ENCODE peak calls at places on chromosomes 6 and 20, in four cellular contexts. B is HCT116, Z is IMR-90, N is A549. W is an unnamed sample.

GRCh38 chr20:37438464-37439222 is 82.4 kb upstream of the NNAT start:
- DNase-seq in B (no peak), Z (no peak), N (no peak), W (no peak)

GRCh38 chr6:8243462-8243861 is 141.1 kb upstream of the EEF1E1 start:
- DNase-seq in B (no peak), Z (peak), N (peak), W (no peak)

GRCh38 chr6:111663692-111664564 is 58.2 kb upstream of the TRAF3IP2 start:
- DNase-seq in B (no peak), Z (peak), N (no peak), W (no peak)

GRCh38 chr6:25027221-25027916 is 91.6 kb upstream of the RIPOR2 start:
- DNase-seq in B (no peak), Z (no peak), N (no peak), W (peak)

GRCh38 chr6:45479834-45480696 is 102.3 kb upstream of the SUPT3H start:
- DNase-seq in B (no peak), Z (peak), N (no peak), W (no peak)

GRCh38 chr6:35469711-35470662 is 1.8 kb downstream of the RPL10A start:
- DNase-seq in B (no peak), Z (no peak), N (no peak), W (no peak)

GRCh38 chr6:5497896-5498578 is 236.7 kb downstream of the FARS2 start:
- DNase-seq in B (no peak), Z (peak), N (no peak), W (no peak)

GRCh38 chr6:104182811-104183210 is 676.9 kb downstream of the HACE1 start:
- DNase-seq in B (no peak), Z (no peak), N (no peak), W (no peak)

GRCh38 chr6:113636357-113636824 is 220.8 kb upstream of the MARCKS start:
- DNase-seq in B (no peak), Z (peak), N (peak), W (no peak)

GRCh38 chr20:36957875-36958667 is 6.6 kb upstream of the SAMHD1 start:
- DNase-seq in B (no peak), Z (no peak), N (no peak), W (no peak)

GRCh38 chr20:5650191-5650691 is 100.0 kb upstream of the SHLD1 start:
- DNase-seq in B (no peak), Z (no peak), N (no peak), W (no peak)

GRCh38 chr6:133992992-133993682 is 40.1 kb downstream of the TBPL1 start:
- DNase-seq in B (no peak), Z (peak), N (no peak), W (no peak)

GRCh38 chr6:26355366-26355765 is 9.6 kb upstream of the BTN3A2 start:
- DNase-seq in B (no peak), Z (no peak), N (no peak), W (no peak)

GRCh38 chr6:147161974-147162495 is 42.2 kb upstream of the STXBP5 start:
- DNase-seq in B (no peak), Z (peak), N (peak), W (no peak)

GRCh38 chr20:46752639-46753235 is 43.3 kb downstream of the SLC2A10 start:
- DNase-seq in B (no peak), Z (peak), N (peak), W (no peak)

GRCh38 chr6:155415953-155416352 is 39.7 kb downstream of the NOX3 start:
- DNase-seq in B (no peak), Z (no peak), N (no peak), W (no peak)

GRCh38 chr6:21340563-21340962 is 253.0 kb upstream of the SOX4 start:
- DNase-seq in B (no peak), Z (no peak), N (no peak), W (no peak)

GRCh38 chr6:74510878-74511277 is 695.0 kb downstream of the COL12A1 start:
- DNase-seq in B (no peak), Z (peak), N (no peak), W (no peak)

GRCh38 chr6:157943964-157944283 is 37.7 kb upstream of the SYNJ2 start:
- DNase-seq in B (no peak), Z (no peak), N (no peak), W (no peak)

GRCh38 chr6:168968228-168968627 is 285.4 kb downstream of the THBS2 start:
- DNase-seq in B (no peak), Z (peak), N (no peak), W (no peak)

GRCh38 chr6:84428300-84428907 is 201.0 kb upstream of the CEP162 start:
- DNase-seq in B (peak), Z (peak), N (peak), W (no peak)

GRCh38 chr20:33947709-33948295 is 45.9 kb upstream of the RALY start:
- DNase-seq in B (peak), Z (peak), N (peak), W (peak)

GRCh38 chr6:165106261-165106660 is 203.1 kb downstream of the C6orf118 start:
- DNase-seq in B (no peak), Z (no peak), N (no peak), W (no peak)

GRCh38 chr6:77425676-77426075 is 37.6 kb downstream of the HTR1B start:
- DNase-seq in B (no peak), Z (peak), N (no peak), W (no peak)

GRCh38 chr6:122452509-122452908 is 19.1 kb downstream of the SERINC1 start:
- DNase-seq in B (no peak), Z (no peak), N (no peak), W (no peak)

GRCh38 chr20:33765592-33765991 is 33.8 kb downstream of the ZNF341 start:
- DNase-seq in B (no peak), Z (no peak), N (no peak), W (no peak)

GRCh38 chr6:43103253-43103876 is 27.3 kb downstream of the PTK7 start:
- DNase-seq in B (no peak), Z (no peak), N (no peak), W (no peak)

GRCh38 chr6:113352029-113352801 is 504.9 kb upstream of the MARCKS start:
- DNase-seq in B (peak), Z (peak), N (peak), W (no peak)

GRCh38 chr6:20180935-20181334 is 31.3 kb downstream of the MBOAT1 start:
- DNase-seq in B (no peak), Z (no peak), N (no peak), W (no peak)

GRCh38 chr20:46122071-46122470 is 4.0 kb downstream of the CD40 start:
- DNase-seq in B (no peak), Z (peak), N (no peak), W (no peak)

GRCh38 chr6:56223995-56224394 is 23.4 kb downstream of the COL21A1 start:
- DNase-seq in B (no peak), Z (peak), N (peak), W (no peak)

GRCh38 chr20:47929368-47930115 is 144.3 kb upstream of the SULF2 start:
- DNase-seq in B (peak), Z (peak), N (no peak), W (no peak)

GRCh38 chr6:13615802-13616140 is 636 bp downstream of the NOL7 start:
- DNase-seq in B (no peak), Z (peak), N (no peak), W (no peak)

GRCh38 chr6:117204903-117205302 is 60.5 kb upstream of the VGLL2 start:
- DNase-seq in B (no peak), Z (no peak), N (no peak), W (no peak)

GRCh38 chr6:109336221-109336955 is 45.9 kb downstream of the CD164 start:
- DNase-seq in B (peak), Z (peak), N (peak), W (no peak)

GRCh38 chr6:81938014-81938761 is 185.7 kb upstream of the TENT5A start:
- DNase-seq in B (peak), Z (peak), N (peak), W (peak)

GRCh38 chr20:62044671-62045070 is 21.0 kb downstream of the TAF4 start:
- DNase-seq in B (no peak), Z (no peak), N (no peak), W (no peak)

GRCh38 chr6:152750694-152751093 is at the start of gene VIP:
- DNase-seq in B (no peak), Z (peak), N (peak), W (no peak)

DNA sequence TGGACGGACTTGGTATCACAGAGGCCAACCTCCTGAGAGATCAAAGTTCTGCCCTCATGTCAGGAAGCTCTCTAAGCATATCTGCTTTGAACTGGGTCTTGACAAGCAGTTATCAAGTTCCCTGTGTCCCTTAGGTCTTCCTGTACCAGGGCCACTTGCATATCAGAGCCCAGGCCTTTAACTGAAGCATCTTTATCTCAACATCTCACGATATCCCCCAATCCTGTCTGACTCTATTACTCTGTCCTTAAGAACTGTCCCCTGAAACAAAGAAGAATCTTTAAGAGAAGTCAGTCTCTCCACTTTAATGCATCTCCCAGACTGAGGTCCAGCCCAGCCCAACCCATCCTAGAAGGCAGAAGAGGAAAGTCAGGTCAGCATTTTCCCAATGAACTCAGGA is 8.2 kb downstream of the MAS1L start:
- DNase-seq in B (no peak), Z (no peak), N (no peak), W (no peak)
- TF ChIP-seq CEBPB in B (no peak), Z (no peak), N (no peak), W (no peak)

GRCh38 chr6:15507221-15507620 is 155.6 kb downstream of the DTNBP1 start:
- DNase-seq in B (no peak), Z (no peak), N (no peak), W (no peak)

GRCh38 chr6:15509335-15509933 is 153.4 kb downstream of the DTNBP1 start:
- DNase-seq in B (no peak), Z (peak), N (no peak), W (no peak)

GRCh38 chr6:15507746-15508145 is 155.1 kb downstream of the DTNBP1 start:
- DNase-seq in B (no peak), Z (no peak), N (no peak), W (no peak)

GRCh38 chr6:15510121-15510520 is 152.7 kb downstream of the DTNBP1 start:
- DNase-seq in B (no peak), Z (no peak), N (no peak), W (no peak)

GRCh38 chr6:15508363-15509330 is 154.2 kb downstream of the DTNBP1 start:
- DNase-seq in B (no peak), Z (peak), N (no peak), W (no peak)
- TF ChIP-seq CEBPB in B (no peak), Z (no peak), N (no peak), W (no peak)

DNA sequence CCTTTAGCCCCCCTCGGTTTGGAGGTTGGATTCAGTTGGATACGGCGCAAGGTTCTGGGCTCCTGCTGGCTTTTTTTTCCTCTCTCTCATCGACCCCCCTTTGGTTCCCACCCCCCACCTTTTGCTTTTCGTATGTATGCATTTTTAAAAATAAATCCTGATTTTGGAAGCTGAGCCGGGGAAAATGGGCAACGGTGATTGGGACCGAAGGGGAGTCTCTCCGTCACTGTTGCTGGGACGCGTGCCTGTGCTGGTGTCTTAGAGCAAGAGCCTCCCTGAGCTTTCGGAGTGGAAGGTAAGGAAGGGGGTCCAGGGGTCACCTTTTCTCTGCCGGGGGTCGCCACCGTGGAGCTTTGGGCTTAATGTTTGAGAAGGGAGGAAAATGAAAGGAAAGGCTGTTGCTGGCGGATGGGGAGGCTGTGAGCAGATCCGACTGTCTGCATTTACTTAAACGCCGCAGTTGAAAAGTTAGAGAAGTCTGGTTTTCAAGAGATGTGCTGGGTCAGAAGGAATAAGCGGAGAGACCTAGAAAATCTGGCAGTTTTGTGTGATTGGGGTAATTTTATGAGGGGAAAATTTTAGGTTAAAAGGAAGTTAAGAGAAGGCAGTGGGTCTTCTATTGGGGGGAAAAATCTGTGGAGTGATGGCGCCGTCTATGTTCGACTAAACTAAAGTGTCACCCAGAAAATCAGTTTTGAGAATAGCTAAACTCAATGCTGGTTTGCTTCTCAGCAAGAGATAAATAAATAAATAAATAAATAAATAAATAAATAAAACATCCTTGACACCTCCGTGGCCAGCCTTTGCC is 828 bp downstream of the ADGRB3 start:
- DNase-seq in B (no peak), Z (no peak), N (no peak), W (no peak)
- TF ChIP-seq CEBPB in B (no peak), Z (no peak), N (no peak), W (no peak)

GRCh38 chr6:106829451-106829850 is 145.1 kb downstream of the CD24 start:
- DNase-seq in B (no peak), Z (no peak), N (no peak), W (no peak)
- TF ChIP-seq CEBPB in B (no peak), Z (no peak), N (no peak), W (no peak)

GRCh38 chr20:58765795-58766194 is 73.2 kb downstream of the NPEPL1 start:
- DNase-seq in B (no peak), Z (no peak), N (no peak), W (no peak)
- TF ChIP-seq CEBPB in B (no peak), Z (no peak), N (no peak), W (no peak)

DNA sequence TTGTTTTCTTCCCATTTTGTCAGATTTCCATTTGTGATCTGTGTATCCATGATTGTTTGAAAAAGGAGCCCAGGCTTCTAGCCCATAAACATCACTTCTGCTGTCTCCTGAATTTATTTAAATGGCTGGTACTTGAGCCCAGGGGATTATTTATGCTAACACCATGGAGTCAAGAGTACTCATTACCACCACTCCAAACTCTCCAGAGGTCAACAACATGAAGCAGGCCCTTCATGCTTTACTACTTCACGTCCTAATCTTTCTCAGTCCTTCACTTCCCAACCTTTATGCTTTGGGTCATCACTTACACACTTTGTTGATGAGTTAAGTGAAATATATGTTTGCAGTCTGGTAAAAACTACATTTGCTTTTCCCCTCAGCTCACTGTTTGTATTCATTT is 247.8 kb downstream of the BMP2 start:
- DNase-seq in B (no peak), Z (no peak), N (no peak), W (no peak)
- TF ChIP-seq CEBPB in B (no peak), Z (no peak), N (no peak), W (no peak)

GRCh38 chr6:131646249-131646670 is 9.2 kb downstream of the ENPP3 start:
- DNase-seq in B (no peak), Z (no peak), N (no peak), W (no peak)

GRCh38 chr6:131643855-131644460 is 6.9 kb downstream of the ENPP3 start:
- DNase-seq in B (no peak), Z (no peak), N (no peak), W (no peak)

GRCh38 chr6:131642565-131643261 is 5.6 kb downstream of the ENPP3 start:
- DNase-seq in B (no peak), Z (no peak), N (no peak), W (no peak)

GRCh38 chr6:131643262-131643631 is 6.1 kb downstream of the ENPP3 start:
- DNase-seq in B (peak), Z (no peak), N (no peak), W (no peak)

GRCh38 chr6:131644921-131645320 is 7.8 kb downstream of the ENPP3 start:
- DNase-seq in B (no peak), Z (no peak), N (no peak), W (no peak)
- TF ChIP-seq CEBPB in B (no peak), Z (no peak), N (no peak), W (no peak)

GRCh38 chr6:41306187-41306854 is 19.8 kb upstream of the TREM1 start:
- DNase-seq in B (peak), Z (peak), N (peak), W (no peak)

GRCh38 chr6:41298785-41299498 is 12.5 kb upstream of the TREM1 start:
- DNase-seq in B (no peak), Z (no peak), N (no peak), W (no peak)

DNA sequence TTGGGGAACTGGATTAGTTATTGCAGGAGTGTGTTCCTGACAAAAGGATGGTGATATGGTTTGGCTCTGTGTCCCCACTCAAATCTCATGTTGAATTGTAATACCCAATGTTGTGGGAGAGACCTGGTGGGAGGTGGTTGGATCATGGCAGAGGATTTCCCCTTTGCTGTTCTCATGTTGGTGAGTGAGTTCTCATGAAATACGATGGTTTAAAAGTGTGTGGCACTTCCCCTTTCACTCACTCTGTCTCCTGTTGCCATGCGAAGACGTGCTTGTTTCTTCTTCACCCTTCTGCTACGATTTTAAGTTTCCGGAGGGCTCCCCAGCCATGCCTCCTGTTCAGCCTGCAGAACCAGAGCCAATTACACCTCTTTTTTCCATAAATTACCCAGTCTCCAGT is 16.2 kb upstream of the TREM1 start:
- DNase-seq in B (no peak), Z (no peak), N (no peak), W (no peak)
- TF ChIP-seq CEBPB in B (no peak), Z (no peak), N (no peak), W (no peak)

GRCh38 chr6:79712144-79712543 is 81.0 kb downstream of the SH3BGRL2 start:
- DNase-seq in B (no peak), Z (no peak), N (no peak), W (no peak)
- TF ChIP-seq CEBPB in B (no peak), Z (no peak), N (no peak), W (no peak)

GRCh38 chr20:40634891-40635290 is 54.1 kb downstream of the MAFB start:
- DNase-seq in B (no peak), Z (no peak), N (no peak), W (no peak)

GRCh38 chr20:40632346-40632976 is 56.6 kb downstream of the MAFB start:
- DNase-seq in B (no peak), Z (no peak), N (no peak), W (no peak)

GRCh38 chr20:40635990-40636389 is 53.0 kb downstream of the MAFB start:
- DNase-seq in B (no peak), Z (no peak), N (no peak), W (no peak)

GRCh38 chr20:40630723-40631631 is 58.1 kb downstream of the MAFB start:
- DNase-seq in B (no peak), Z (no peak), N (no peak), W (no peak)

DNA sequence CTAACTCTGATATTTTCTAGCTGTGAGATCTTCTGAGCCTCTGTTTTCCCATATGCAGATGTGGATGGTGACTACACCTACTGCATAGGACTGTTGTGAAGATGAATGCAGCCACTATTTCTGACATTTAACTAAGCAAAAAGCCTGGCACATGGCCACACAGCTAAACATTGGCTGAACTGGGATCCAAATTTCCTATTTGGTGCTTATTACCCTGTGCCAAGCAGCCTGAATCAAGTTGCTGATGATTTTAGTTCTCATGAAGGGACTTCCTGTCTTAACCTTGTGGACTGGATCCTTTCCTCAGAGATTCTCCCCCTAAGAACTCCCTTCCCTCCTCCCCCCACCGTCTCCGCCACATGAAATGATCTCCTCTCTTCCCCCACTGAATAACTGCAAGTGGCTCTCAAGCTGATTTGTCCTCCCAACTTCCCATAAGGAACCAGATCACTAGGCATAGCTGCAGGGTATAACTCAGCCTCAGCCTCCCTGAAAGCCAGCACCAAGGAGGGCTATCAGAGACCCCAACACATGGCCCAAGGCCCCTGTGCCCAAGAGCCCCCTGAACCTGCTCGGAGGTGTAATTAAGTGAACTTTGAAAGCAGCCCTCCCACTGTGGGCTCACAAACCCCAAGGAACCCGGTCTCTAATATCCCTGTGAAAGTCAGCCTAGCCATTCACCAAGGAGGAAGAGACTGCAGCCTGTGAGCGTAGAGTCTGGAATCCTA is 55.7 kb downstream of the MAFB start:
- DNase-seq in B (no peak), Z (no peak), N (no peak), W (no peak)
- TF ChIP-seq CEBPB in B (no peak), Z (no peak), N (no peak), W (no peak)

W was measured in GM12878.